ENCODE peak calls at places on chromosomes 5 and 9, in ten cellular contexts. H is spleen; I is lung; U is CD4-positive, alpha-beta memory T cell; V is fibroblast of lung; M is mesendoderm; F is uterus; O is effector memory CD4-positive, alpha-beta T cell; K is body of pancreas; Z is Peyer's patch. C is an unnamed sample. For H3K4me1, the result is how much of the 10 kb centered on the place peaks cover.

GRCh38 chr5:61631438-61631941 is 299.4 kb downstream of the ZSWIM6 start:
- DNase-seq in O (no peak), Z (no peak), I (peak), F (no peak), V (peak), H (no peak), M (peak), U (no peak), K (peak), C (no peak)

GRCh38 chr5:179406031-179406681 is 60.9 kb upstream of the ADAMTS2 start:
- DNase-seq in M (no peak), K (peak), V (no peak), O (no peak), H (no peak), U (no peak), I (no peak), F (peak), Z (no peak), C (no peak)

GRCh38 chr9:27183151-27183550 is 74.1 kb downstream of the TEK start:
- DNase-seq in I (no peak), F (no peak), K (no peak), H (no peak), O (no peak), Z (no peak), U (no peak), M (no peak), V (peak), C (no peak)

GRCh38 chr9:37574241-37574721 is 1.9 kb downstream of the FBXO10 start:
- DNase-seq in M (peak), F (no peak), U (no peak), K (no peak), I (no peak), O (no peak), H (no peak), Z (no peak), V (peak), C (no peak)

GRCh38 chr9:92637886-92638620 is 31.9 kb downstream of the IPPK start:
- DNase-seq in Z (peak), F (peak), I (no peak), H (peak), M (no peak), K (no peak), O (no peak), V (no peak), U (no peak), C (no peak)

GRCh38 chr5:116951217-116951616 is 376.6 kb upstream of the SEMA6A start:
- DNase-seq in F (no peak), I (no peak), K (no peak), U (no peak), O (no peak), V (no peak), Z (no peak), H (no peak), M (no peak), C (no peak)

GRCh38 chr5:126417178-126417577 is 6.0 kb upstream of the GRAMD2B start:
- DNase-seq in K (no peak), V (no peak), H (no peak), U (no peak), Z (no peak), M (no peak), F (no peak), O (no peak), I (no peak), C (no peak)

GRCh38 chr9:127762111-127762676 is 16.3 kb downstream of the SH2D3C start:
- DNase-seq in Z (no peak), I (peak), U (no peak), M (peak), H (peak), O (no peak), V (no peak), K (peak), F (peak), C (no peak)

GRCh38 chr5:139108056-139108811 is 89.9 kb downstream of the SIL1 start:
- DNase-seq in U (no peak), V (peak), H (no peak), I (no peak), M (no peak), O (no peak), Z (no peak), F (peak), K (peak), C (no peak)

GRCh38 chr9:6869081-6869948 is 111.5 kb downstream of the KDM4C start:
- DNase-seq in U (no peak), I (no peak), V (no peak), Z (no peak), K (no peak), H (no peak), O (no peak), F (no peak), M (no peak), C (no peak)

GRCh38 chr9:126413470-126414051 is 86.9 kb downstream of the MVB12B start:
- DNase-seq in O (no peak), M (no peak), I (no peak), Z (no peak), K (no peak), H (no peak), U (no peak), V (no peak), F (no peak), C (no peak)

GRCh38 chr9:2269778-2270177 is 254.6 kb downstream of the SMARCA2 start:
- DNase-seq in O (no peak), H (no peak), Z (no peak), I (no peak), F (no peak), V (no peak), U (no peak), M (no peak), K (no peak), C (no peak)

GRCh38 chr5:120817044-120817985 is 353.2 kb downstream of the PRR16 start:
- DNase-seq in Z (no peak), H (no peak), U (no peak), M (peak), F (no peak), V (peak), O (no peak), K (no peak), I (no peak), C (no peak)

GRCh38 chr5:107869459-107870115 is 198.8 kb upstream of the EFNA5 start:
- DNase-seq in F (no peak), I (no peak), V (peak), O (no peak), M (peak), U (no peak), Z (no peak), H (no peak), K (no peak), C (no peak)

GRCh38 chr5:17839848-17840247 is 205.6 kb downstream of the TAF11L14 start:
- DNase-seq in V (no peak), M (no peak), O (no peak), H (no peak), K (no peak), U (no peak), Z (no peak), F (no peak), I (no peak), C (no peak)

GRCh38 chr9:6212722-6213375 is 2.8 kb upstream of the IL33 start:
- DNase-seq in M (no peak), Z (no peak), O (no peak), K (no peak), F (no peak), H (no peak), V (no peak), U (no peak), I (no peak), C (no peak)

GRCh38 chr5:91126448-91126847 is 256.7 kb downstream of the ARRDC3 start:
- DNase-seq in O (no peak), F (no peak), H (no peak), K (peak), I (no peak), Z (no peak), U (no peak), V (peak), M (no peak), C (no peak)

GRCh38 chr9:93057703-93058356 is 671 bp upstream of the SUSD3 start:
- DNase-seq in M (no peak), I (no peak), F (peak), Z (peak), K (no peak), V (no peak), O (peak), H (peak), U (no peak), C (no peak)

GRCh38 chr5:172439785-172440480 is 14.4 kb downstream of the SH3PXD2B start:
- DNase-seq in K (no peak), M (no peak), F (no peak), O (no peak), U (no peak), I (peak), V (no peak), Z (no peak), H (no peak), C (peak)

GRCh38 chr5:102049517-102049916 is 246.6 kb downstream of the SLCO4C1 start:
- DNase-seq in O (no peak), Z (no peak), I (no peak), F (no peak), V (no peak), M (no peak), K (no peak), U (no peak), H (no peak), C (no peak)

GRCh38 chr5:168793844-168794837 is 215.0 kb upstream of the PANK3 start:
- DNase-seq in V (peak), U (no peak), I (peak), O (no peak), H (no peak), K (peak), Z (peak), F (peak), M (peak), C (no peak)

GRCh38 chr9:129761901-129762359 is 9.1 kb upstream of the PTGES start:
- DNase-seq in I (no peak), V (peak), F (peak), H (no peak), Z (no peak), K (peak), U (no peak), O (no peak), M (peak), C (no peak)

GRCh38 chr5:134821841-134822240 is 23.9 kb upstream of the C5orf24 start:
- DNase-seq in H (no peak), V (no peak), M (no peak), F (no peak), Z (no peak), U (no peak), O (no peak), K (no peak), I (no peak), C (no peak)

GRCh38 chr5:134819404-134819963 is 26.3 kb upstream of the C5orf24 start:
- DNase-seq in H (no peak), V (no peak), F (no peak), Z (no peak), I (no peak), U (no peak), M (no peak), K (no peak), O (no peak), C (no peak)

GRCh38 chr5:134813827-134814226 is 31.9 kb upstream of the C5orf24 start:
- DNase-seq in M (no peak), H (no peak), K (no peak), O (no peak), V (no peak), F (no peak), I (no peak), Z (no peak), U (no peak), C (no peak)

GRCh38 chr5:134817006-134817405 is 28.8 kb upstream of the C5orf24 start:
- DNase-seq in H (no peak), I (no peak), K (no peak), Z (no peak), V (no peak), M (no peak), O (no peak), F (no peak), U (no peak), C (no peak)

GRCh38 chr5:134818776-134819175 is 27.0 kb upstream of the C5orf24 start:
- DNase-seq in U (no peak), K (no peak), O (no peak), V (no peak), H (no peak), M (no peak), I (no peak), Z (no peak), F (no peak), C (no peak)
- H3K27ac ChIP-seq in U (no peak), K (no peak), O (no peak), V (no peak), H (no peak), M (no peak), I (no peak), Z (no peak), F (no peak), C (no peak)

GRCh38 chr9:136669791-136670464 is 7.2 kb downstream of the EGFL7 start:
- DNase-seq in K (no peak), V (no peak), M (no peak), U (no peak), O (no peak), H (no peak), F (no peak), I (no peak), Z (no peak), C (no peak)
- H3K4me3 ChIP-seq in K (no peak), V (no peak), M (no peak), U (no peak), O (no peak), H (no peak), F (no peak), I (peak), Z (no peak), C (no peak)

GRCh38 chr9:133943036-133943780 is 48.9 kb downstream of the VAV2 start:
- DNase-seq in H (peak), K (no peak), F (no peak), U (no peak), O (no peak), Z (no peak), M (no peak), V (no peak), I (no peak), C (no peak)
- H3K4me1 ChIP-seq in H (half or more), K (under half), F (under half), U (under half), O (under half), Z (under half), M (under half), V (under half), I (under half), C (under half)

DNA sequence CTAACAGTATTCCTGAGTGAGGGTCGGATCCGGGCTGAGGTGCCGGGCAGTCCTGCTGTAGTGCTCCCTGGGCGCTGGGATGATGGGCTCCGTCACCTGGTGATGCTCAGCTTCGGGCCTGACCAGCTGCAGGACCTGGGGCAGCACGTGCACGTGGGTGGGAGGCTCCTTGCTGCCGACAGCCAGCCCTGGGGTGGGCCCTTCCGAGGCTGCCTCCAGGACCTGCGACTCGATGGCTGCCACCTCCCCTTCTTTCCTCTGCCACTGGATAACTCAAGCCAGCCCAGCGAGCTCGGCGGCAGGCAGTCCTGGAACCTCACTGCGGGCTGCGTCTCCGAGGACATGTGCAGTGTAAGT is 15.2 kb downstream of the CRB2 start:
- DNase-seq in O (no peak), K (no peak), U (no peak), I (no peak), M (no peak), H (no peak), F (no peak), Z (no peak), V (no peak), C (no peak)
- H3K27ac ChIP-seq in O (no peak), K (no peak), U (no peak), I (no peak), M (no peak), H (no peak), F (no peak), Z (no peak), V (no peak), C (no peak)

GRCh38 chr9:974064-974992 is 2.1 kb upstream of the DMRT3 start:
- DNase-seq in K (no peak), Z (no peak), O (no peak), M (no peak), V (no peak), U (no peak), F (no peak), I (no peak), H (no peak), C (no peak)
- H3K4me3 ChIP-seq in K (no peak), Z (no peak), O (no peak), M (no peak), V (no peak), U (no peak), F (no peak), I (no peak), H (no peak), C (no peak)

DNA sequence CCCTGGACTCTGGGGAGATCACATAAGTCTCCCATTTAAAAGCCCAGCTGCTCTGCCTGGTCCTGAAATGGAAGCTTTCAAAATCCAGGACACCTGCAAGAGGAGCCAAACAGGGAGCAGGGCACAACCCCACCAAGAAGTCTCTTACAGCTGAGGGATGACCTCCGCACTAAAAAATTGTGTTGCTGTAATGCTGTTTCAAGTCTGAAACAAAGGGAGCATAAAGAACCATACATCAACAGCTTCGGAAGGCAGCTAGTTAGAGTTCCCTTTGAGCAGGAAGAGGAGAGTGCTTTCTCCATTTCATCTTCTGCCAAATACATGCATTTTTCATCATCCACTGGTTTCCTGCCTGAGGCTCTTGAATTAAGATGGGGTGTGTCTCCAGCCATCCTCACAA is 48.3 kb downstream of the TGFBI start:
- DNase-seq in H (no peak), Z (no peak), V (no peak), K (no peak), M (no peak), O (no peak), F (no peak), U (no peak), I (no peak), C (no peak)
- H3K4me1 ChIP-seq in H (under half), Z (under half), V (under half), K (under half), M (under half), O (under half), F (under half), U (under half), I (under half), C (under half)

C was measured in CD8-positive, alpha-beta memory T cell.